ENCODE peak calls at places on chromosomes 11 and 22, in seven cellular contexts. O is body of pancreas, P is sigmoid colon, C is tibial artery, N is cardiac fibroblast, V is lower leg skin, Y is progenitor cell of endocrine pancreas. H is an unnamed sample.

GRCh38 chr11:19389787-19390303 is 149.1 kb upstream of the E2F8 start:
- DNase-seq in P (peak), V (peak), N (peak), C (peak), Y (no peak), O (peak), H (no peak)

GRCh38 chr22:39928556-39929401 is 27.9 kb downstream of the GRAP2 start:
- DNase-seq in V (no peak), N (no peak), O (no peak), Y (no peak), P (no peak), C (no peak), H (no peak)

GRCh38 chr11:46122955-46123354 is 1.7 kb upstream of the PHF21A start:
- DNase-seq in V (no peak), C (no peak), P (no peak), Y (no peak), O (no peak), N (peak), H (no peak)

GRCh38 chr11:118623291-118623655 is 15.9 kb downstream of the PHLDB1 start:
- DNase-seq in Y (no peak), O (peak), N (peak), P (no peak), C (no peak), V (no peak), H (no peak)

GRCh38 chr11:66238786-66239413 is 29.5 kb upstream of the RAB1B start:
- DNase-seq in C (no peak), V (no peak), O (no peak), N (no peak), Y (no peak), P (no peak), H (no peak)

GRCh38 chr11:101444164-101444563 is 139.6 kb downstream of the TRPC6 start:
- DNase-seq in Y (no peak), O (peak), V (no peak), P (no peak), N (peak), C (no peak), H (peak)

GRCh38 chr22:29623553-29624169 is 20.2 kb downstream of the NF2 start:
- DNase-seq in N (no peak), Y (no peak), P (no peak), V (no peak), C (no peak), O (no peak), H (no peak)

GRCh38 chr22:31585161-31585859 is 76.7 kb downstream of the PISD start:
- DNase-seq in P (no peak), V (no peak), Y (no peak), O (peak), C (no peak), N (peak), H (no peak)

GRCh38 chr11:14356342-14356741 is 2.6 kb downstream of the RRAS2 start:
- DNase-seq in N (no peak), C (no peak), V (no peak), Y (no peak), P (no peak), O (no peak), H (no peak)

GRCh38 chr22:47914481-47915097 is 1152.1 kb downstream of the TBC1D22A start:
- DNase-seq in P (no peak), Y (no peak), N (no peak), O (no peak), V (no peak), C (no peak), H (peak)

GRCh38 chr11:93591247-93591898 is 48.2 kb upstream of the SMCO4 start:
- DNase-seq in N (peak), V (no peak), P (no peak), Y (no peak), C (no peak), O (no peak), H (no peak)

GRCh38 chr11:105720096-105720495 is 110.2 kb downstream of the GRIA4 start:
- DNase-seq in P (no peak), V (no peak), O (no peak), C (no peak), Y (no peak), N (no peak), H (no peak)

GRCh38 chr22:39932918-39933649 is 27.1 kb upstream of the TMA7B start:
- DNase-seq in P (no peak), N (peak), O (peak), C (no peak), V (no peak), Y (no peak), H (peak)

GRCh38 chr11:59174664-59175033 is 2.7 kb downstream of the DTX4 start:
- DNase-seq in V (no peak), P (no peak), O (no peak), Y (no peak), C (no peak), N (peak), H (no peak)

GRCh38 chr11:2538951-2539735 is 94.3 kb downstream of the KCNQ1 start:
- DNase-seq in C (no peak), O (no peak), Y (no peak), N (no peak), V (no peak), P (peak), H (no peak)

GRCh38 chr11:80621871-80622270 is 1181.0 kb upstream of the TENM4 start:
- DNase-seq in C (no peak), O (no peak), Y (no peak), V (no peak), P (no peak), N (no peak), H (no peak)

GRCh38 chr11:126989942-126990715 is 10.4 kb downstream of the KIRREL3 start:
- DNase-seq in N (peak), Y (peak), C (peak), P (peak), V (peak), O (peak), H (peak)

GRCh38 chr11:20458905-20459632 is 71.6 kb downstream of the PRMT3 start:
- DNase-seq in N (no peak), O (no peak), Y (no peak), V (no peak), C (no peak), P (no peak), H (no peak)

GRCh38 chr22:31550871-31551370 is 54.6 kb downstream of the SFI1 start:
- DNase-seq in P (no peak), Y (no peak), O (no peak), V (no peak), C (no peak), N (no peak), H (no peak)

GRCh38 chr22:46547883-46548244 is 10.4 kb upstream of the CELSR1 start:
- DNase-seq in O (peak), Y (no peak), C (peak), N (peak), V (peak), P (peak), H (no peak)

GRCh38 chr11:71139516-71140205 is 112.7 kb downstream of the SHANK2 start:
- DNase-seq in V (peak), Y (no peak), P (peak), O (peak), C (peak), N (peak), H (peak)

GRCh38 chr22:22023581-22024137 is 41.1 kb upstream of the TOP3B start:
- DNase-seq in P (no peak), C (no peak), Y (no peak), O (no peak), N (no peak), V (no peak), H (no peak)

GRCh38 chr11:115676206-115676605 is 172.0 kb upstream of the CADM1 start:
- DNase-seq in P (peak), N (no peak), V (no peak), C (no peak), Y (no peak), O (no peak), H (no peak)

GRCh38 chr11:116172156-116172555 is 600.6 kb downstream of the BUD13 start:
- DNase-seq in P (no peak), N (no peak), C (no peak), Y (no peak), V (no peak), O (no peak), H (no peak)

GRCh38 chr11:29448246-29448877 is 568.5 kb downstream of the KCNA4 start:
- DNase-seq in P (no peak), O (no peak), V (no peak), Y (no peak), N (peak), C (no peak), H (peak)

GRCh38 chr11:61042961-61043540 is 59.2 kb upstream of the CD5 start:
- DNase-seq in O (no peak), Y (no peak), C (no peak), V (no peak), N (no peak), P (no peak), H (no peak)

GRCh38 chr11:84465040-84465439 is 1162.1 kb downstream of the DLG2 start:
- DNase-seq in V (no peak), C (no peak), N (peak), O (peak), P (no peak), Y (no peak), H (peak)

GRCh38 chr11:76832365-76832764 is 28.4 kb upstream of the ACER3 start:
- DNase-seq in P (no peak), Y (no peak), O (no peak), N (no peak), C (no peak), V (no peak), H (no peak)

GRCh38 chr11:114412946-114413345 is 12.5 kb downstream of the RBM7 start:
- DNase-seq in C (no peak), Y (no peak), P (no peak), V (no peak), N (no peak), O (peak), H (no peak)

GRCh38 chr11:38013157-38013556 is 1415.1 kb upstream of the RAG2 start:
- DNase-seq in Y (no peak), P (no peak), V (no peak), C (no peak), N (no peak), O (no peak), H (no peak)

GRCh38 chr11:78039919-78040671 is 17.0 kb upstream of the KCTD14 start:
- DNase-seq in V (peak), P (peak), C (peak), Y (no peak), N (peak), O (peak), H (peak)

GRCh38 chr22:40519284-40519947 is 117.1 kb downstream of the MRTFA start:
- DNase-seq in V (no peak), Y (no peak), P (no peak), N (no peak), O (no peak), C (no peak), H (no peak)

GRCh38 chr11:7577883-7578242 is 64.1 kb downstream of the PPFIBP2 start:
- DNase-seq in V (no peak), N (peak), O (no peak), Y (no peak), C (no peak), P (no peak), H (peak)

GRCh38 chr11:95375881-95376280 is 144.9 kb upstream of the SESN3 start:
- DNase-seq in Y (no peak), V (no peak), O (peak), C (no peak), P (no peak), N (peak), H (no peak)

GRCh38 chr11:103601230-103601846 is 435.1 kb upstream of the DDI1 start:
- DNase-seq in P (no peak), O (peak), Y (peak), C (no peak), V (no peak), N (peak), H (peak)

GRCh38 chr11:261624-262023 is 16.6 kb upstream of the NLRP6 start:
- DNase-seq in N (no peak), Y (no peak), P (no peak), C (no peak), V (no peak), O (no peak), H (no peak)

DNA sequence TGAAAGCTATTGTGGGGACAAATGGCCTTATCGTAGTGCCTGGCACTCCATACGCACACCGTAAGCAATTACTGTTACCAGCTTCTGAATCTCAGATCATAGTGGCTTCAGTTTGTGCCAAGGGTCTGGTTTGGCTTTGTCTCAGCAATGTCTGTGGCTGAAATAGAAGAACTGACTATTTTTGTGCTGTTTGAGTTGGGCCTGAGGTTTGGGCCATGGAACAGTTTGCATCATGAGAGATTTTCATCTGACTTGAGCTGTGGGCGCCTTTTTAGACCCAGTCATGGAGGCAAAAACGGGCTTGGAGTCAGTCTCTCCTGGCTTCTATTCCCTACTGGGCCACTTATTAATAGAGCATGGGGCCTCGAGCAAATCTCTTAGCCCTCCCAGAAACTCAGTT is 121.1 kb upstream of the CRYBB3 start:
- DNase-seq in V (no peak), Y (no peak), N (no peak), O (no peak), P (no peak), C (peak), H (no peak)
- TF ChIP-seq CTCF in V (no peak), Y (no peak), N (no peak), O (no peak), P (no peak), C (no peak), H (no peak)

GRCh38 chr11:124072147-124072546 is 31.0 kb upstream of the OR10G7 start:
- DNase-seq in C (no peak), N (no peak), Y (no peak), O (no peak), V (no peak), P (no peak), H (no peak)

GRCh38 chr11:124068711-124069110 is 27.6 kb upstream of the OR10G7 start:
- DNase-seq in P (no peak), O (no peak), N (no peak), V (no peak), C (no peak), Y (no peak), H (no peak)

GRCh38 chr11:124071622-124071948 is 30.5 kb upstream of the OR10G7 start:
- DNase-seq in O (no peak), C (no peak), N (no peak), Y (no peak), P (no peak), V (no peak), H (no peak)

GRCh38 chr11:124070906-124071621 is 29.9 kb upstream of the OR10G7 start:
- DNase-seq in Y (peak), V (peak), N (peak), P (peak), O (peak), C (peak), H (peak)

GRCh38 chr11:124069429-124070401 is 28.6 kb upstream of the OR10G7 start:
- DNase-seq in N (peak), V (peak), C (no peak), P (no peak), O (peak), Y (peak), H (peak)
- TF ChIP-seq CTCF in N (peak), V (no peak), C (peak), P (peak), O (peak), Y (peak), H (peak)

DNA sequence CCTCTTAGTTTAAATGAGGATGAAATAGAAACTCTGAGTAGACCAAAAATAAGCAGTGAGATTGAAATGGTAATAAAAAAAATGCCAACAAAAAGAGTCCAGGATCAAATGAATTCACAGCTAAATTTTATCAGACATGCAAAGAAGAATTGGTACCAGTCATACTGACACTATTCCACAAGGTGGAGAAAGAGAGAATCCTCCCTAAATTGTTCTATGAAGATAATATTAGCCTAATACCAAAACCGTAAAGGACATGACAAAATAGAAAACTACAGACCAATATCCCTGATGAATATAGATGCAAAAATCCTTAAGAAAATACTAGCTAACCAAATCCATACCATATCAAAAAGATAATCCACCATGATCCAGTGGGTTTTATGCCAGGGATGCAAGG is 169.8 kb upstream of the CHORDC1 start:
- DNase-seq in P (no peak), O (no peak), Y (no peak), C (no peak), N (no peak), V (no peak), H (no peak)
- TF ChIP-seq CTCF in P (no peak), O (no peak), Y (no peak), C (no peak), N (no peak), V (no peak), H (peak)

GRCh38 chr11:135074397-135074998 is 662.5 kb upstream of the B3GAT1 start:
- DNase-seq in V (no peak), C (no peak), O (no peak), P (no peak), Y (no peak), N (peak), H (peak)
- TF ChIP-seq CTCF in V (no peak), C (peak), O (no peak), P (no peak), Y (no peak), N (no peak), H (peak)

GRCh38 chr22:42651134-42651533 is 1.9 kb upstream of the CYB5R3 start:
- DNase-seq in C (no peak), P (no peak), N (no peak), Y (no peak), O (no peak), V (no peak), H (no peak)

GRCh38 chr22:42649261-42650056 is at the start of gene CYB5R3:
- DNase-seq in C (peak), Y (peak), O (peak), N (peak), V (peak), P (peak), H (peak)

GRCh38 chr22:42646569-42647525 is 2.3 kb downstream of the CYB5R3 start:
- DNase-seq in P (no peak), C (no peak), O (peak), N (peak), V (peak), Y (no peak), H (no peak)

GRCh38 chr22:42648017-42648367 is 1.2 kb downstream of the CYB5R3 start:
- DNase-seq in N (no peak), V (no peak), P (no peak), C (no peak), Y (no peak), O (no peak), H (no peak)

GRCh38 chr22:42648368-42649260 is 578 bp downstream of the CYB5R3 start:
- DNase-seq in O (peak), V (peak), C (peak), Y (no peak), P (no peak), N (peak), H (no peak)
- TF ChIP-seq CTCF in O (no peak), V (peak), C (no peak), Y (no peak), P (no peak), N (no peak), H (no peak)

GRCh38 chr11:130668751-130669150 is 220.3 kb downstream of the ADAMTS15 start:
- DNase-seq in Y (no peak), V (no peak), C (no peak), P (no peak), O (no peak), N (no peak), H (peak)

GRCh38 chr11:130671801-130672700 is 223.6 kb downstream of the ADAMTS15 start:
- DNase-seq in V (no peak), C (peak), O (peak), Y (no peak), P (peak), N (peak), H (peak)

GRCh38 chr11:130670200-130670599 is 221.8 kb downstream of the ADAMTS15 start:
- DNase-seq in Y (no peak), N (no peak), V (no peak), O (no peak), C (no peak), P (no peak), H (no peak)

GRCh38 chr11:130666781-130667251 is 218.4 kb downstream of the ADAMTS15 start:
- DNase-seq in N (peak), V (no peak), O (no peak), P (no peak), Y (no peak), C (no peak), H (peak)
- TF ChIP-seq CTCF in N (peak), V (no peak), O (no peak), P (no peak), Y (no peak), C (no peak), H (peak)

GRCh38 chr11:120180571-120181445 is 30.0 kb upstream of the OAF start:
- DNase-seq in V (peak), P (peak), C (no peak), Y (no peak), N (peak), O (no peak), H (no peak)
- TF ChIP-seq CTCF in V (no peak), P (no peak), C (no peak), Y (no peak), N (peak), O (no peak), H (peak)

DNA sequence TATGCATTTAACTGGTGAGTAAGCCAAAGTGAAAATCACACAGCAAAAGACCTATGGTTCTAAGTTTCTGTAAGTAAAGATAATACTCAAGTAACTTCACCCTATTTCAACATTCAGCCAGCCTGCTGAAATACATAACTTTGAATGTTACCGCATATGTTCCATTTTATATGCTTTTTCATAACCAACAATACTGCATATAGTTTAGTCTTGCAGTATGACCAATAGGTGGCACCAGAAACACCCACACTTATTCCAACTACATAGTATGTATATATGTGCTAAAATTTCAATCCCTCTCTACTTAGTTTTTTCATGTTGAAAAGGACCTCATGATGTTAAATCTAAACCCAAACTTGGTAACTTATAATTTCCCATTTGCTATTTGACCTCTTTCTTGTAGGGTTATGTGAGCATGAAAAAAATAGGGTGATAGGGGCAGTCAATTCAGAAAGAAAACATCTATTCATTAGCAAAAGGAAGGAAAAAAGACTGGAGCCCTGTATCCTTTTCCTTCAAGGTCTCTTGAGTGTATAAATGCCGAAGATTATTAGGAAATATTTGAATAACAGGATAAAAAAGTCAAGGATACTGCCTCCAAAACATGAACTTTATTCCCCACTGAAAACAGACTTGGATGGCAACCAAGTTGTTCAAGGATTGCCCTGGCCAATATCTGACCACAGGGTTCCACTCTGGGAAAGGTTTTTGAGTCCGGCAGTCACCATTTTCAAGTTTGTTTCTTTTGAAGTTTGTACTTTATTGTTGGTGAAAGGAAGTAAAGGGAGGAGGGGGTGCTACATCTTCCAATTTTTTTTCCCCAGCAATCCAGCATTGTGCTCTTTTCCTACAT is 23.8 kb upstream of the FZD4 start:
- DNase-seq in N (peak), O (peak), C (no peak), P (no peak), Y (no peak), V (no peak), H (peak)
- TF ChIP-seq CTCF in N (peak), O (peak), C (no peak), P (peak), Y (peak), V (no peak), H (peak)